ENCODE peak calls at places on chromosomes 11 and 22, in five cellular contexts. E is HepG2, D is GM12878, C is upper lobe of left lung, S is K562. H is an unnamed sample.

GRCh38 chr11:65498977-65499712 is at the start of gene MALAT1:
- ATAC-seq in E (no peak), D (peak), C (peak), S (peak), H (no peak)

GRCh38 chr11:9001736-9002135 is 2.1 kb downstream of the NRIP3 start:
- ATAC-seq in E (no peak), D (no peak), C (peak), S (peak), H (no peak)

GRCh38 chr11:74559110-74559933 is 33.1 kb upstream of the POLD3 start:
- ATAC-seq in E (peak), D (no peak), C (no peak), S (no peak), H (no peak)

GRCh38 chr11:36409152-36409713 is 100.8 kb downstream of the TRAF6 start:
- ATAC-seq in E (no peak), D (no peak), C (no peak), S (peak), H (no peak)

GRCh38 chr11:6377902-6378694 is 12.2 kb upstream of the SMPD1 start:
- ATAC-seq in E (no peak), D (peak), C (no peak), S (peak), H (no peak)

GRCh38 chr11:67996622-67997459 is 7.1 kb downstream of the UNC93B1 start:
- ATAC-seq in E (peak), D (peak), C (peak), S (peak), H (peak)

GRCh38 chr22:20777420-20778177 is 3.7 kb downstream of the SERPIND1 start:
- ATAC-seq in E (peak), D (no peak), C (peak), S (peak), H (peak)

GRCh38 chr11:17554487-17554886 is 7.4 kb downstream of the OTOG start:
- ATAC-seq in E (peak), D (peak), C (no peak), S (peak), H (no peak)

GRCh38 chr11:134634897-134635831 is 223.1 kb upstream of the B3GAT1 start:
- ATAC-seq in E (peak), D (no peak), C (no peak), S (peak), H (no peak)

GRCh38 chr11:86977441-86978050 is 22.4 kb upstream of the FZD4 start:
- ATAC-seq in E (no peak), D (no peak), C (no peak), S (no peak), H (peak)

GRCh38 chr11:47442514-47442913 is 6.4 kb downstream of the RAPSN start:
- ATAC-seq in E (no peak), D (no peak), C (no peak), S (no peak), H (no peak)

GRCh38 chr11:46554205-46555162 is 39.3 kb downstream of the AMBRA1 start:
- ATAC-seq in E (peak), D (peak), C (peak), S (peak), H (peak)

GRCh38 chr11:114015117-114015516 is 40.2 kb downstream of the HTR3A start:
- ATAC-seq in E (no peak), D (no peak), C (no peak), S (peak), H (no peak)

GRCh38 chr11:67545280-67545679 is 22.0 kb upstream of the CABP2 start:
- ATAC-seq in E (peak), D (no peak), C (peak), S (peak), H (no peak)

GRCh38 chr22:17896552-17896951 is 122.3 kb upstream of the BID start:
- ATAC-seq in E (peak), D (no peak), C (no peak), S (peak), H (peak)

GRCh38 chr11:118306556-118306955 is 2.0 kb downstream of the CD3E start:
- ATAC-seq in E (no peak), D (no peak), C (no peak), S (no peak), H (no peak)

GRCh38 chr22:36921309-36922096 is 8.1 kb downstream of the CSF2RB start:
- ATAC-seq in E (no peak), D (peak), C (peak), S (no peak), H (peak)

GRCh38 chr22:23722724-23723123 is 28.2 kb downstream of the ZNF70 start:
- ATAC-seq in E (no peak), D (no peak), C (no peak), S (no peak), H (no peak)

GRCh38 chr11:90774727-90775572 is 552.1 kb upstream of the CHORDC1 start:
- ATAC-seq in E (no peak), D (peak), C (no peak), S (no peak), H (no peak)

GRCh38 chr11:118169300-118170140 is 6.9 kb downstream of the SCN2B start:
- ATAC-seq in E (no peak), D (no peak), C (no peak), S (no peak), H (no peak)

GRCh38 chr11:60878245-60879101 is 11.1 kb downstream of the ZP1 start:
- ATAC-seq in E (no peak), D (no peak), C (no peak), S (no peak), H (peak)

GRCh38 chr11:93741882-93742226 is 382 bp downstream of the C11orf54 start:
- ATAC-seq in E (peak), D (peak), C (peak), S (peak), H (peak)

GRCh38 chr22:36862251-36863242 is 1.7 kb downstream of the NCF4 start:
- ATAC-seq in E (no peak), D (peak), C (no peak), S (no peak), H (peak)

GRCh38 chr11:118046051-118046963 is 30.6 kb upstream of the TMPRSS4 start:
- ATAC-seq in E (no peak), D (peak), C (no peak), S (peak), H (no peak)

GRCh38 chr11:10327254-10327653 is 22.4 kb downstream of the ADM start:
- ATAC-seq in E (no peak), D (no peak), C (no peak), S (no peak), H (peak)

GRCh38 chr11:94739331-94739730 is 28.8 kb upstream of the AMOTL1 start:
- ATAC-seq in E (no peak), D (no peak), C (no peak), S (no peak), H (no peak)

GRCh38 chr22:38228326-38228872 is 26.6 kb downstream of the MAFF start:
- ATAC-seq in E (no peak), D (no peak), C (no peak), S (no peak), H (no peak)

GRCh38 chr22:44299124-44299523 is 13.6 kb downstream of the SHISAL1 start:
- ATAC-seq in E (peak), D (no peak), C (no peak), S (peak), H (no peak)

GRCh38 chr22:17013396-17014100 is 5.5 kb upstream of the GAB4 start:
- ATAC-seq in E (no peak), D (peak), C (no peak), S (no peak), H (no peak)

GRCh38 chr11:44766972-44767278 is 40.2 kb downstream of the TSPAN18 start:
- ATAC-seq in E (no peak), D (no peak), C (no peak), S (no peak), H (peak)

GRCh38 chr11:44765026-44765595 is 38.3 kb downstream of the TSPAN18 start:
- ATAC-seq in E (no peak), D (no peak), C (no peak), S (no peak), H (no peak)

GRCh38 chr11:44766112-44766971 is 39.6 kb downstream of the TSPAN18 start:
- ATAC-seq in E (no peak), D (no peak), C (peak), S (peak), H (peak)

GRCh38 chr11:44764583-44764982 is 37.8 kb downstream of the TSPAN18 start:
- ATAC-seq in E (no peak), D (no peak), C (no peak), S (no peak), H (no peak)

DNA sequence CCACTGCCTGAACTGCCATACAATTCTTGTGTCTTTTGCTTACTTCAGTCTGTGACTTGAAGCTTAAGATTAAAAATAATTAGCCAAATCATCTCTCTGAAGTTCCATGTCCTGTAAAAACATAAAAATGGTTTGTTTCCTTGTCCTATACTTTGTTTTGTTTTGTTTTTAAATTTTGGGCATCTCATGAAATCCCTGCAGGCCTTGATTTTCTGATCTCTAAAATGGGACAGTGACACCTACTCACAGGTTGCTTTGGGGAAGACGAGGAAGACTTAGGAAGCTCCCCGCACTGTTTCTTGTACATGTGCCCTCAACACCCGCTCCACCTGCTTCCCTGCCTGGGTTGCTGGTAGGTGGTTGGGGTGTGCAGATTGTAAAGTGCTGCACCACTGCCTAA is 38.9 kb downstream of the TSPAN18 start:
- ATAC-seq in E (no peak), D (no peak), C (no peak), S (no peak), H (no peak)
- TF ChIP-seq EP300 in E (no peak), D (no peak), C (no peak), S (no peak), H (no peak)

GRCh38 chr22:49629024-49629570 is 198.6 kb downstream of the BRD1 start:
- ATAC-seq in E (no peak), D (no peak), C (no peak), S (no peak), H (no peak)
- TF ChIP-seq POLR2AphosphoS5 in E (no peak), D (no peak), C (no peak), S (no peak), H (no peak)

DNA sequence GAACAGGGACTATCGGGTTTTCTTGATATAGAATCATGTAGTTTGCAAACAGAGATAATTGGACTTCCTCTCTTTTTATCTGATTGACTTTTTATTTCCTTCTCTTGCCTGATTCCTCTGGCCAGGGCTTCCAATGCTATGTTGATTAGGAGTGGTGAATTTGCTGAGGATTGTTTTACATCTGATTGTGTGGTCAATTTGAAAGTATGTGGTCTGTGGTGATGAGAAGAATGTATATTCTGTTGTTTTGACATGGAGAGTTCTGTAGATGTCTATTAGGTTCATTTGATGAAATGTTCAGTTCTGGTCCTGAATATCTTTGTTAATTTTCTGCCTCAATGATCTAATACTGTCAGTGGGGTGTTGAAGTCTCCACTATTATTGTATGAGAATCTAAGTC is 713.2 kb upstream of the CCDC179 start:
- ATAC-seq in E (no peak), D (no peak), C (no peak), S (no peak), H (no peak)
- TF ChIP-seq EP300 in E (no peak), D (no peak), C (no peak), S (no peak), H (no peak)

DNA sequence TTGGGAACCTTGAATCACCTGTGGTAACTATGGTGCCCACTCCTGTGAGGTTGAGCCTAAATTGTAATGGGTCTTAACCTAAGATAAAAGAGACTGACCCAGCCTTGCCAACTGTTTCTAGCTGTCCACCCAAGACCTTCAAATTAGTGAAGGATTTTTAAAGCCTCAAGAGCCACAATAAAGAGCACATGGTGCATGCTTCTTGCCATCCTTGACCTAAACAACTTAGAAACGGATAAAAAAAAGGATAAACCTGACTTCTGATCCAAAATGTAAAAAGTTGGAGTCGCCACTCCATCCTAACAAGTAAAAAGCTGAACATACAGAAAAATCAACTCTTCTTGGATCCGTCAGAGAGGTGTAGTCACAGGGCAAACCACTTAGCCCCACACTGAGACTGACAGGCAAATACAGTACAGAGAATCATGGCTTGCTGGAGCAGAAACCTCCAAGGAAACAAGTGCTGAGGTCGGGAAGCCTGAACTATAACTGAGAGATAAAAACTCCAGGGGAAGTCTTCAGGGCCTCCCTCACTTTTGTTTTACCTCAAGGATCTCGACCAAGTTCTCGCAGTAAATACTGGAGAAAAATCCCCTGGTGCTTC is 16.4 kb downstream of the ENTHD1 start:
- ATAC-seq in E (no peak), D (no peak), C (no peak), S (peak), H (no peak)
- TF ChIP-seq POLR2AphosphoS5 in E (no peak), D (no peak), C (no peak), S (no peak), H (no peak)

DNA sequence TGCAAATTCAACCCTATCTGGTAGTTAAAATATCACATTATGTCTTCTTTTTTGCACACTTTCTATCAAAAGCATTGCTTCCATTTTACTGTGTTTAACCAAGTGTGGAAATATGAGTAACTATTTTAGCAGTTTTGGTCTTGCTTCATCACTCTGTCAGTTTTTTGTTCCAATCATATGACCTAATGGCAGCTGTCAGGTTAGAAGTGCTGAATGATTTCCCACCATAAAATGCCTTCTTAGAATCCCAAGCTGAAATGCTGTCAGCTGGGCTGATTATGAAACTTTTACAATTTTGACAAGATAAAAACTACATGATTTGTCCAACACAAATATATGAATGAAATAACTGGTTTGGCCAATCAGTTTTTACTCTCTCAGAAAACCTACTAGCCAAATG is 1654.6 kb upstream of the RAG2 start:
- ATAC-seq in E (no peak), D (no peak), C (no peak), S (no peak), H (no peak)
- TF ChIP-seq EP300 in E (no peak), D (no peak), C (no peak), S (no peak), H (no peak)

DNA sequence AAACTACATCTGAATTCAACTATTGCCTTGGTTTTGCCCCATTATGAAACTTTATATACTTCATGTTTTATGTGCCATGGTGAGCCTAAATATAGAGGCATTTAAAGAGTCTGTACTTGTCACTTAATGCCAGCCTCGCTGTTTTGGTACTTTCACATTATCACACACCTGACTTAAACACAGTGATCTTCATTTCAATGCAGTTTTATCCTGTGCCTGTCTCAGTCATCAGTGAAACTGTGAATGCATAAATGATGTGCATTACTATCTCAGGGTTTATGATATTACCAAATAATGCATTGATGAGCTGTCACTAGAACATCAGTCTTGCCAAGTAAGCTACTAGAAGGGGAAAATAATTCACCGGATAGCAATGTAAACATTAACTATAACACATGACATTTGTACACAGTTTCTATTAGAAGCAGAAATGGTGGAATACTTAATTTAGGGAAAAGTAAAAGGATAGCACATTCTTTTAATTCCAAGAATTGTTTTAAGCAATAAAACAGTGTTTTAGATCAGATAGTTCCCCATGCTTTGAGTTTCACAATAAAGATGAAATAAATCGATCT is 92.6 kb downstream of the MSANTD4 start:
- ATAC-seq in E (no peak), D (no peak), C (no peak), S (no peak), H (no peak)
- TF ChIP-seq POLR2AphosphoS5 in E (no peak), D (no peak), C (no peak), S (no peak), H (no peak)

DNA sequence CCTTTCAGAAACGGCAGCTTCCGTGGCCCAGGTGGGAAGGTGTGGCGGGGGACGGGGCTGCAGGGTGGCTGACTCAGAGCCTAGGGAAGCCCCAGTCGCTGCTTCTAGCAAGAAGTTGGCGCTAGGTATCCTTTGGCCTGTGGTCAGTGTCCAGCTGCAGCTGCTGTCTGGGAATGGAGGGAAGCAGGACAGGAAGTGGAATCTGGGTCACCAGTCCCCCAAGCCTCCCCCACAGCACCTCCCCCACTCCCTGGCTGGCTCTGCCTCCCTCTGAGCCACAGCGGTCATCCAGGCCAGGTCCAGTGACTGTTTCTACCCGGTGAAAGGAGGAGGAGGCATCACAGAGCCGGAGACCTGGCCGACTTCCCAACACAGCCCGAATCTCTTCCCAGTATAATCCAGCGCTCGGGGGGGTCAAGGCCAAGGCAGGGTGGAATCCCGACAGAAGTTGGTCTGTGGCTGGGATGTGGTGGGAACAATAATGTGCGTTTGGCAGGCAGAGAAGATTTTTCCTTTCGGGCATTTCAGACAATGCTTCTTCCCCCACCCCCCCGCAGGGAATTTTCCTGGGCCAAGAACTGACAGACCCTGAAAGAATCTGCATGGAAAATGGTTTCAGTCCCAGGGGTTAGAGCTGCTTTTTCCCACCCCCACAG is 45.1 kb downstream of the C11orf96 start:
- ATAC-seq in E (no peak), D (no peak), C (peak), S (peak), H (peak)
- TF ChIP-seq EP300 in E (no peak), D (no peak), C (peak), S (no peak), H (no peak)

GRCh38 chr11:33703771-33704170 is 3.1 kb upstream of the C11orf91 start:
- ATAC-seq in E (no peak), D (no peak), C (peak), S (no peak), H (peak)

GRCh38 chr11:33700425-33701271 is at the start of gene C11orf91:
- ATAC-seq in E (peak), D (peak), C (peak), S (peak), H (peak)

GRCh38 chr11:33703234-33703633 is 2.6 kb upstream of the C11orf91 start:
- ATAC-seq in E (no peak), D (no peak), C (no peak), S (no peak), H (no peak)

GRCh38 chr11:33701302-33701701 is 676 bp upstream of the C11orf91 start:
- ATAC-seq in E (no peak), D (no peak), C (peak), S (no peak), H (peak)

DNA sequence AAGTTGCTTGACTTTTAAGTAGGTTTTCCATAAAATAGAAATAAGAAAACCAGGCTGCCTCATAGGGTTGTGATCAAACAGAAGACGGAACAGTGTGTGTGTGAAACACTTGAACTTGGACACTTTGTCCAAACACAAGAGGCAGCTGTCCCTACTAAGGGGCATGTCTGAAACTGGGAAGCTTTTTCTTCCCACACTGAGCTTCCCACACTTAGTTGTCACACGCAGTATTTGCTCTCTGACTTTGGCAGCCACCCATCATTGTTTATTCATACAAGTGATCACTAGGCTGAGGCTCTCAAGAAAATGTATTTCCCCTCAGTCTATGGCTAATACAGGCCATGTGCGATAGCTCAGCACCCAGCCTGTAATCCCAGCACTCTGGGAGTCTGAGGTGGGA is 1.2 kb upstream of the C11orf91 start:
- ATAC-seq in E (no peak), D (no peak), C (peak), S (no peak), H (no peak)
- TF ChIP-seq POLR2AphosphoS5 in E (no peak), D (no peak), C (peak), S (no peak), H (peak)